ENCODE peak calls at places on chromosomes 11 and 22, in five cellular contexts. N is stimulated activated CD4-positive, alpha-beta T cell treated with anti-CD3 and anti-CD28 coated beads, Interleukin-15, amount 100 ng/mL, for 1 hour; K is left ventricle myocardium inferior; B is dermis microvascular lymphatic vessel endothelial cell; F is GM10248. T is an unnamed sample.
A peak's percentile ranks its signal among the peaks of the same experiment; 100 is the strongest.

GRCh38 chr11:103744496-103745153 is 291.8 kb upstream of the DDI1 start:
- DNase-seq in N (no peak), K (no peak), B (no peak), F (no peak), T (no peak)

GRCh38 chr11:64007629-64008282 is 21.5 kb downstream of the OTUB1 start:
- DNase-seq in N (no peak), K (peak; percentile 84), B (peak; percentile 59), F (no peak), T (peak; percentile 92)

GRCh38 chr11:114259124-114259526 is 37.1 kb upstream of the NNMT start:
- DNase-seq in N (no peak), K (peak; percentile 66), B (no peak), F (no peak), T (peak; percentile 71)

GRCh38 chr11:116596346-116597260 is 176.2 kb downstream of the BUD13 start:
- DNase-seq in N (no peak), K (no peak), B (no peak), F (no peak), T (no peak)

GRCh38 chr11:134519390-134519750 is 107.3 kb upstream of the B3GAT1 start:
- DNase-seq in N (no peak), K (peak; percentile 6), B (no peak), F (no peak), T (peak; percentile 31)

GRCh38 chr11:79615425-79615824 is 174.6 kb upstream of the TENM4 start:
- DNase-seq in N (no peak), K (no peak), B (no peak), F (no peak), T (no peak)

GRCh38 chr11:128686745-128687177 is 7.1 kb upstream of the FLI1 start:
- DNase-seq in N (peak; percentile 47), K (peak; percentile 55), B (peak; percentile 63), F (peak; percentile 46), T (peak; percentile 82)

GRCh38 chr22:34847072-34847471 is 218.9 kb upstream of the ISX start:
- DNase-seq in N (no peak), K (no peak), B (no peak), F (peak; percentile 20), T (no peak)

GRCh38 chr11:71298016-71298550 is 45.7 kb upstream of the SHANK2 start:
- DNase-seq in N (no peak), K (no peak), B (no peak), F (no peak), T (no peak)

GRCh38 chr22:45914309-45914708 is 62.7 kb downstream of the WNT7B start:
- DNase-seq in N (no peak), K (no peak), B (no peak), F (no peak), T (no peak)

GRCh38 chr22:41106122-41106968 is 14.0 kb downstream of the EP300 start:
- DNase-seq in N (no peak), K (no peak), B (no peak), F (no peak), T (no peak)

GRCh38 chr11:92131289-92131890 is 93.2 kb upstream of the FAT3 start:
- DNase-seq in N (no peak), K (no peak), B (no peak), F (no peak), T (no peak)

GRCh38 chr11:33830903-33831648 is 56.8 kb upstream of the FBXO3 start:
- DNase-seq in N (no peak), K (no peak), B (peak; percentile 12), F (no peak), T (no peak)

GRCh38 chr22:44583076-44583760 is 85.2 kb upstream of the RTL6 start:
- DNase-seq in N (no peak), K (peak; percentile 9), B (no peak), F (no peak), T (peak; percentile 16)

GRCh38 chr11:79259800-79260199 is 181.0 kb downstream of the TENM4 start:
- DNase-seq in N (no peak), K (no peak), B (no peak), F (no peak), T (no peak)

GRCh38 chr11:120523196-120523595 is 11.6 kb downstream of the GRIK4 start:
- DNase-seq in N (no peak), K (no peak), B (no peak), F (no peak), T (no peak)